ENCODE peak calls at places on chromosomes 11 and 22, in ten cellular contexts. M is fibroblast of lung; G is NT2/D1; F is HCT116; R is Peyer's patch; C is AG09309; O is PC-3; I is dorsolateral prefrontal cortex; W is gastrocnemius medialis; X is CD4-positive, CD25-positive, alpha-beta regulatory T cell. S is an unnamed sample.

GRCh38 chr22:49394116-49394785 is 433.4 kb downstream of the BRD1 start:
- DNase-seq in M (no peak), G (no peak), F (peak; percentile 12), R (peak; percentile 27), C (no peak), O (no peak), I (no peak), W (no peak), X (no peak), S (no peak)

GRCh38 chr11:130995266-130995665 is 79.0 kb upstream of the SNX19 start:
- DNase-seq in M (no peak), G (no peak), F (no peak), R (no peak), C (no peak), O (no peak), I (no peak), W (no peak), X (no peak), S (no peak)

GRCh38 chr11:3193373-3194015 is 25.1 kb downstream of the MRGPRG start:
- DNase-seq in M (no peak), G (no peak), F (no peak), R (no peak), C (no peak), O (no peak), I (no peak), W (no peak), X (no peak), S (no peak)

GRCh38 chr11:67563354-67564114 is 20.1 kb upstream of the GSTP1 start:
- DNase-seq in M (peak; percentile 97), G (no peak), F (peak; percentile 76), R (peak; percentile 67), C (peak; percentile 17), O (peak; percentile 92), I (no peak), W (peak; percentile 64), X (no peak), S (peak; percentile 80)

GRCh38 chr11:125435461-125436238 is 60.4 kb downstream of the FEZ1 start:
- DNase-seq in M (peak; percentile 35), G (no peak), F (no peak), R (no peak), C (no peak), O (no peak), I (no peak), W (no peak), X (no peak), S (no peak)

GRCh38 chr11:65415499-65416340 is 6.9 kb upstream of the NEAT1 start:
- DNase-seq in M (no peak), G (no peak), F (no peak), R (peak; percentile 52), C (no peak), O (no peak), I (peak; percentile 28), W (no peak), X (no peak), S (no peak)

GRCh38 chr11:66668653-66669430 is 8.8 kb downstream of the RBM4B start:
- DNase-seq in M (no peak), G (no peak), F (no peak), R (no peak), C (no peak), O (no peak), I (no peak), W (no peak), X (no peak), S (no peak)

GRCh38 chr11:31884080-31884479 is 73.0 kb upstream of the PAX6 start:
- DNase-seq in M (no peak), G (no peak), F (no peak), R (no peak), C (no peak), O (no peak), I (no peak), W (no peak), X (no peak), S (no peak)

GRCh38 chr22:37018815-37019308 is 385 bp downstream of the TST start:
- DNase-seq in M (peak; percentile 55), G (no peak), F (no peak), R (peak; percentile 84), C (no peak), O (peak; percentile 32), I (no peak), W (peak; percentile 24), X (peak; percentile 6), S (no peak)

GRCh38 chr11:43268161-43268560 is 43.6 kb upstream of the API5 start:
- DNase-seq in M (no peak), G (no peak), F (no peak), R (no peak), C (no peak), O (no peak), I (no peak), W (no peak), X (no peak), S (no peak)

GRCh38 chr11:48043998-48044512 is 63.7 kb downstream of the PTPRJ start:
- DNase-seq in M (no peak), G (no peak), F (no peak), R (no peak), C (no peak), O (no peak), I (no peak), W (no peak), X (no peak), S (no peak)

GRCh38 chr22:44728761-44729261 is 23.6 kb upstream of the ARHGAP8 start:
- DNase-seq in M (no peak), G (no peak), F (no peak), R (no peak), C (no peak), O (no peak), I (no peak), W (no peak), X (no peak), S (peak; percentile 28)

GRCh38 chr11:126431401-126432064 is 76.0 kb downstream of the ST3GAL4 start:
- DNase-seq in M (peak; percentile 83), G (no peak), F (no peak), R (no peak), C (peak; percentile 48), O (peak; percentile 98), I (no peak), W (peak; percentile 24), X (no peak), S (peak; percentile 68)

GRCh38 chr11:70556884-70557741 is 158.8 kb downstream of the CTTN start:
- DNase-seq in M (peak; percentile 75), G (no peak), F (peak; percentile 89), R (no peak), C (no peak), O (peak; percentile 98), I (no peak), W (no peak), X (no peak), S (peak; percentile 90)

GRCh38 chr11:76193219-76193618 is 13.1 kb downstream of the WNT11 start:
- DNase-seq in M (no peak), G (no peak), F (no peak), R (no peak), C (no peak), O (no peak), I (no peak), W (no peak), X (no peak), S (no peak)

GRCh38 chr11:19713221-19714092 is 820 bp downstream of the NAV2 start:
- DNase-seq in M (no peak), G (no peak), F (no peak), R (no peak), C (no peak), O (no peak), I (no peak), W (no peak), X (no peak), S (no peak)

GRCh38 chr11:108115495-108116140 is 5.7 kb upstream of the ACAT1 start:
- DNase-seq in M (peak; percentile 87), G (no peak), F (no peak), R (peak; percentile 72), C (peak; percentile 55), O (peak; percentile 96), I (peak; percentile 62), W (peak; percentile 64), X (no peak), S (peak; percentile 21)

DNA sequence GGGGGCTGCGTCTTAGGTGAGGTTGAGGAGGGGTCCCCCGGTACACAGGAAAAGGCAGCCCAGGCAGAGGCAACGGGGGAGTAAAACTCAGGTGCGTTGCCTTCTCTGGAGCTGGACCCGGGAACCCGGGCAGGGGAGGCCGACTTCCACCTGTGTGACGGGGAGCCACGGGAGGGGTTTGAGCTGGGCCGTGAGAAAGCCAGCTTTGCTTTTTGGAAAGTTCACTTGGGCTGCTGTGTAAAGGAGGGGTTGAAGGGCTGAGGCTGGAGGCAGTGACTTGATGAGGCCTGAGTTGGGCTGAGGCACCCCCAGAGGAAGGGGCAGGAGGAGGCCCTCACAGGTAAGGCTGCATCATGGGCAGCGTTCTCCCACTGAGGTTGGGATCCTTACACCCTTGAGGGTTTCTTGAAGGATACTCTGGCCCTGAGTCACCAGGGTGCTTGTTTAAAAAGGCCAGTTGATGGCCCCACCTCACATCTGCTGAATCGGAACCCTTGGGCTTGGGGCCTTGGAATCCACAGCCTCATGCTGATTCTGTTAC is 47.2 kb downstream of the CHRDL2 start:
- DNase-seq in M (peak; percentile 59), G (no peak), F (no peak), R (peak; percentile 34), C (no peak), O (peak; percentile 28), I (peak; percentile 19), W (no peak), X (no peak), S (no peak)
- H3K4me3 ChIP-seq in M (no peak overlapping the region), G (no peak overlapping the region), F (no peak overlapping the region), R (no peak overlapping the region), C (no peak overlapping the region), O (peak overlapping the region; percentile 57), I (peak overlapping the region; percentile 55), W (peak overlapping the region; percentile 48), X (no peak overlapping the region), S (no peak overlapping the region)

GRCh38 chr11:128517457-128518230 is 69.7 kb downstream of the ETS1 start:
- DNase-seq in M (peak; percentile 72), G (no peak), F (no peak), R (no peak), C (peak; percentile 46), O (peak; percentile 67), I (no peak), W (no peak), X (no peak), S (no peak)
- H3K4me3 ChIP-seq in M (peak overlapping the region; percentile 37), G (no peak overlapping the region), F (no peak overlapping the region), R (peak overlapping the region; percentile 84), C (peak overlapping the region; percentile 21), O (peak overlapping the region; percentile 77), I (peak overlapping the region; percentile 88), W (peak overlapping the region; percentile 89), X (peak overlapping the region; percentile 100), S (no peak overlapping the region)

DNA sequence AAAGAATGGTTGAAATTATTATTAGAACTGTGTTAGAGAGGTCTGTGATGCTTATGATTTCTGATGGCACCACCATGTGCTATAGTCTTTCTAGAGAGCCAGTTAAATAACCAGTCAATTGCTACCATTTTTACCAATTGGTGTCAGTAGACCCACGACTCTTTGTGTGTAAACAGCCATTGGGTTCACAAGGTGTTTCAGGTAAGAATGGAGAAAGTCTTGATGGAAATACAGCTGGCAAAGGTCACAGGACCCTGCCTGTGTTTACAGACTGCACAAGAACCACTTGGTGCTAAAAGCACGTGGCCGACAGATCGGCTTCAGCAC is 30.5 kb upstream of the OR10G7 start:
- DNase-seq in M (no peak), G (no peak), F (no peak), R (no peak), C (no peak), O (no peak), I (no peak), W (no peak), X (no peak), S (no peak)
- H3K4me3 ChIP-seq in M (no peak overlapping the region), G (no peak overlapping the region), F (no peak overlapping the region), R (no peak overlapping the region), C (no peak overlapping the region), O (no peak overlapping the region), I (peak overlapping the region; percentile 10), W (no peak overlapping the region), X (no peak overlapping the region), S (no peak overlapping the region)

GRCh38 chr11:34624069-34624468 is 3.2 kb downstream of the EHF start:
- DNase-seq in M (no peak), G (no peak), F (no peak), R (peak; percentile 79), C (no peak), O (no peak), I (no peak), W (no peak), X (no peak), S (peak; percentile 79)
- H3K4me3 ChIP-seq in M (no peak overlapping the region), G (no peak overlapping the region), F (peak overlapping the region; percentile 57), R (no peak overlapping the region), C (no peak overlapping the region), O (peak overlapping the region; percentile 66), I (no peak overlapping the region), W (no peak overlapping the region), X (no peak overlapping the region), S (peak overlapping the region; percentile 89)